ENCODE peak calls at places on chromosome 22, in four cellular contexts. E is progenitor cell of endocrine pancreas, T is body of pancreas, S is H9. W is an unnamed sample.

GRCh38 chr22:26642465-26643367 is 14.7 kb upstream of the MIAT start:
- DNase-seq in S (peak; percentile 77), E (no peak), T (no peak), W (no peak)

GRCh38 chr22:22554324-22555284 is 4.5 kb downstream of the PRAME start:
- DNase-seq in T (no peak), S (no peak), E (no peak), W (no peak)

GRCh38 chr22:41411021-41411851 is 29.5 kb downstream of the TEF start:
- DNase-seq in S (peak; percentile 46), T (peak; percentile 28), E (no peak), W (no peak)

GRCh38 chr22:42786606-42787356 is 66.1 kb upstream of the A4GALT start:
- DNase-seq in E (no peak), S (no peak), T (no peak), W (no peak)

GRCh38 chr22:19984201-19984753 is 32.3 kb downstream of the ARVCF start:
- DNase-seq in E (no peak), S (no peak), T (peak; percentile 62), W (peak; percentile 73)

GRCh38 chr22:49507607-49508292 is 319.9 kb downstream of the BRD1 start:
- DNase-seq in S (no peak), T (no peak), E (no peak), W (no peak)

GRCh38 chr22:20117656-20118571 is 888 bp upstream of the TRMT2A start:
- DNase-seq in T (no peak), S (no peak), E (no peak), W (peak; percentile 18)

GRCh38 chr22:19422440-19423301 is 8.9 kb downstream of the HIRA start:
- DNase-seq in T (no peak), E (no peak), S (no peak), W (peak; percentile 28)

GRCh38 chr22:37283393-37283937 is 1.2 kb downstream of the CYTH4 start:
- DNase-seq in T (no peak), E (no peak), S (no peak), W (no peak)

GRCh38 chr22:22372063-22372462 is 127.5 kb downstream of the VPREB1 start:
- DNase-seq in E (no peak), S (no peak), T (no peak), W (no peak)

GRCh38 chr22:29195118-29195963 is 10.4 kb upstream of the EMID1 start:
- DNase-seq in E (no peak), T (no peak), S (no peak), W (no peak)

GRCh38 chr22:17706451-17706900 is 67.8 kb downstream of the BID start:
- DNase-seq in E (no peak), T (peak; percentile 18), S (peak; percentile 41), W (peak; percentile 91)

GRCh38 chr22:27065259-27065658 is 407.9 kb downstream of the MIAT start:
- DNase-seq in E (no peak), T (no peak), S (no peak), W (no peak)

GRCh38 chr22:47051435-47052175 is 289.2 kb downstream of the TBC1D22A start:
- DNase-seq in S (no peak), T (no peak), E (no peak), W (no peak)

GRCh38 chr22:22144858-22145257 is 99.7 kb upstream of the VPREB1 start:
- DNase-seq in E (no peak), T (no peak), S (no peak), W (no peak)

GRCh38 chr22:27331526-27332281 is 469.9 kb downstream of the MN1 start:
- DNase-seq in E (peak; percentile 18), T (peak; percentile 82), S (peak; percentile 63), W (no peak)

GRCh38 chr22:40524392-40525249 is 111.9 kb downstream of the MRTFA start:
- DNase-seq in T (no peak), S (no peak), E (no peak), W (no peak)

GRCh38 chr22:27241430-27242110 is 560.0 kb downstream of the MN1 start:
- DNase-seq in E (no peak), S (no peak), T (peak; percentile 95), W (no peak)

GRCh38 chr22:40498454-40499186 is 128.2 kb downstream of the SGSM3 start:
- DNase-seq in E (no peak), S (no peak), T (no peak), W (peak; percentile 95)

GRCh38 chr22:40345271-40345670 is 1.0 kb upstream of the ADSL start:
- DNase-seq in S (no peak), T (no peak), E (no peak), W (no peak)

GRCh38 chr22:32801436-32802290 is at the start of gene TIMP3:
- DNase-seq in E (peak; percentile 59), T (peak; percentile 74), S (peak; percentile 86), W (peak; percentile 84)

GRCh38 chr22:26545827-26546226 is 33.6 kb upstream of the TFIP11 start:
- DNase-seq in T (no peak), S (no peak), E (no peak), W (no peak)

GRCh38 chr22:36193577-36193976 is 8.0 kb downstream of the APOL4 start:
- DNase-seq in S (no peak), T (no peak), E (no peak), W (no peak)

GRCh38 chr22:32905400-32905799 is 103.9 kb downstream of the TIMP3 start:
- DNase-seq in S (no peak), T (no peak), E (no peak), W (no peak)

GRCh38 chr22:24986816-24987215 is 34.3 kb downstream of the KIAA1671 start:
- DNase-seq in T (no peak), S (no peak), E (no peak), W (no peak)

GRCh38 chr22:22720201-22720723 is 75.8 kb downstream of the GGTLC2 start:
- DNase-seq in T (no peak), S (peak; percentile 73), E (peak; percentile 30), W (peak; percentile 11)

GRCh38 chr22:38148252-38148651 is 33.4 kb downstream of the PLA2G6 start:
- DNase-seq in S (no peak), E (no peak), T (no peak), W (no peak)

GRCh38 chr22:22753526-22754267 is 109.3 kb downstream of the GGTLC2 start:
- DNase-seq in E (peak; percentile 58), T (peak; percentile 68), S (peak; percentile 86), W (peak; percentile 6)

GRCh38 chr22:33811686-33812085 is 108.6 kb downstream of the LARGE1 start:
- DNase-seq in E (no peak), S (no peak), T (peak; percentile 39), W (no peak)

GRCh38 chr22:28051787-28052356 is 132.8 kb upstream of the PITPNB start:
- DNase-seq in T (peak; percentile 75), E (peak; percentile 61), S (peak; percentile 75), W (peak; percentile 47)

GRCh38 chr22:48943567-48944432 is 883.9 kb downstream of the BRD1 start:
- DNase-seq in E (peak; percentile 39), S (peak; percentile 73), T (no peak), W (no peak)

GRCh38 chr22:26529345-26529744 is 17.1 kb upstream of the TFIP11 start:
- DNase-seq in E (no peak), T (peak; percentile 79), S (no peak), W (no peak)

GRCh38 chr22:41576877-41577276 is 12.8 kb downstream of the PMM1 start:
- DNase-seq in T (peak; percentile 47), S (peak; percentile 89), E (peak; percentile 37), W (peak; percentile 60)

DNA sequence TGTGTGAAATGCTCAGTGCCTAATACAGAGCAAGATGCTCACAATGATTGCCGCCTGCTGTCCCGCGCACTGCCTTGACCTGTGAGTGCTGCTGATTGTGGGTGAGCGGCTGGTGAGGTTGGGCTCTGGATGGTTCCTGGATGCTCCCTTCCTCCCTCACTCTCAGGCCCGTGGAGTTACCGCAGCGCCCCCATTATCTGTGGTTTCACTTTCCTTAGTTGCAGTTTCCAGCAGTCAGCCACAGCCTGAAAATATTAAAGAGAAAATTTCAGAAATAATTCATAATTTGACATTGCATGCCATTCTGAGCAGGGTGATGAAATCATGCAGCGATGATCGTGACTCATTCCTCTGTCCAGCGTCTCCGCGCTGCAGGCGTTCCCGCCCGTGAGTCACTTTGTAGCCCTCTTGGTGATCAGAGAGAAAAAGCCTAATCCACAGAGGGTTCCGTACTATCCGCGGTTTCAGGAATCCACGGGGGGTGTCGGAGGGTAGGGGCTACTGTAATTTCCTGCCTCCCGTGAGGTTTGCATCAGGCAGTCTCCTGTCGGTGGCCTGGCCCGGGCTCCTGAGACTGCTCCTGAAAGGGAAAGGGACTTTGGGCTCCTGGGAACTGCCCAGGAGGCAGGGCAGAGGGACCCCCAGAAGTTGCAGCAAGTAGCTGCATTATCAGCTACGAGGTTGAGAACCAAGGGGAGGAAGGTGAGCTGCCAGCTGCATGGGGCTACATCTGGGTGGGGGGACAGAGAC is 10.6 kb downstream of the RPL3 start:
- DNase-seq in S (peak; percentile 43), E (no peak), T (peak; percentile 65), W (peak; percentile 90)
- TF ChIP-seq CTCF in S (no peak), E (no peak), T (no peak), W (peak; percentile 32)

DNA sequence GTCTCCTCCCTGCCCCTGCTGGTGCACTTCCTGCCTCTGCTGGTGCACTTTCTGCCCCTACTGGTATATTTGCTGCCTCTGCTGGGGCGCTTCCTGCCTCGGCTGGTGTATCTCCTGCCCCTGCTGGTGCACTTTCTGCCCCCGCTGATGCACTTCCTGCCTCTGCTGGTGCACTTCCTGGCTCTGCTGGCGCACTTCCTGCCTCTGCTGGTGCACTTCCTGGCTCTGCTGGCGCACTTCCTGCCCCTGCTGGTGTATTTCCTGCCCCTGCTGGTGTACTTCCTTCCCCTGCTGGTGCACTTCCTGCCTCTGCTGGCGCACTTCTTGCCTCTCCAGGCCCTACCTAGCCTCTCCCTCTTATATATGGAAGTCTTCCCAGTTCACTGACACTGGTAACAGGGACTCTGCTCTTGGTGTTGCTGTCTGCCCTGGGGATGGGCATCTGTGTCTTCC is 10.1 kb downstream of the MTFP1 start:
- DNase-seq in T (peak; percentile 30), S (no peak), E (no peak), W (no peak)
- TF ChIP-seq CTCF in T (peak; percentile 8), S (peak; percentile 15), E (no peak), W (no peak)

DNA sequence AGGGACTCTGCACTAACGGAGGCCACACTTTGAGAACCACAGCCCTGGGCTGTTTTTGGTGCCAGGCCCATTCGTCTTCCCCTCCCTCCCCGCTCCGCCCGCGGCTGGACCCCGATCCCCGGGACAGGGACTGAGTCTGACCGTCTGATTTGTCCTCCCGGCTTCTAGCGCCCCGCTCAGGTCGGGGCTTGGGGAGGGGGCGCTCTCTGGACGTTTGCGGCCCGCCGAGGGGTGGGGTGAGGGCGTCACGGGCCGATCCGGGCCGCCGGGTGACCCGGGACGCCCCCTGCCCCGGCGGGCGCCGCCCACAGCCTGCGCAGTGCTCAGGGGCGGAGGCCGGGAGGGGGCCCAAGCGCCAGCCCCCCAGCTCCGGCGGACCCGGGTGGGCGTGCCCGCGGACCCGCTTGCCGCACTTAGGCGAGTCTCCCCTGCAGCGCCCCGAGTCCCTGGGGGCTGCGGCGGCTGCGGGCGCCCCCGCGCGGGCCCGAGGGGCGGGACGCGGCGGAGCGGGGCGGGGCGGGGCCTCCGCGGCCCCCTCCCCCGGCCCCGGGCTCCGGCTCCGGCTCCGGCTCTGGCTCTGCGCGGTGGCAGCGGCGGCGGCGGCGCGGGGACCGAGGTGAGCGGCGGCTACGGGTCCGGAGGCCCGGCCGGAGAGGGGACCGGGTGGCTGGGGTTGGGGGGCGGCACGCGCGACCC is 33.7 kb upstream of the PRR5 start:
- DNase-seq in S (peak; percentile 70), E (peak; percentile 31), T (no peak), W (no peak)
- TF ChIP-seq CTCF in S (peak; percentile 37), E (peak; percentile 16), T (no peak), W (peak; percentile 11)

DNA sequence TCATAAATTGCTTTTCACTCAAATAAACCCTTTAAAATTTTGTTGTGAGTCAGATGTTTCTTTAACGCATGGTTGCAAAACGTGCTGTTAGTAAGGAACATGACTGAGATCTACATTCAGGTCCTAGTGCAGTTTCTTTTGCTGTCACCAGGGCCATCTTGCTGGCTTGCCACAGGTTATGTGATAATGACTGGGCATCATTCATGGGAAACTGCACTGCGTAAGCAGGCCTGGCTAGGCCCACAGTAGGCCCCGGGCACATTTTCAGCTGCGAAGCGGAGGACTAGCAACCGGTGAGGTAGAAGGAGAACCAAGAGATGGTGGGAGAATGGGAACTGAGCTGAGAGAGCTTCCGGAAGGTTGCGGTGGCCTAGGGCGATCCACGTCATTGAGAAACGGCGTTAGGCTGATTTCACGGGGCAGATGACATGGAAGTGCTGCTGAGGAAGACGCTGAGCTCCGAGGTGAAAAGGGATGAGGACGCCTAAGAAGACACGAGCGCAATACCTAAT is 3.2 kb upstream of the KLHDC7B start:
- DNase-seq in S (no peak), E (no peak), T (no peak), W (peak; percentile 35)
- TF ChIP-seq CTCF in S (no peak), E (no peak), T (no peak), W (peak; percentile 49)